ENCODE peak calls at places on chromosomes 1 and 21, in seven cellular contexts. K is H1, D is K562, Y is GM12892, E is SK-N-SH, X is HepG2, W is GM12878. I is an unnamed sample.

GRCh38 chr21:31282095-31282709 is 61.9 kb downstream of the TIAM1 start:
- DNase-seq in Y (no peak), E (no peak), D (peak), W (no peak), K (no peak), X (no peak), I (no peak)

GRCh38 chr1:14441302-14441741 is 157.2 kb upstream of the KAZN start:
- DNase-seq in W (no peak), E (no peak), D (no peak), X (no peak), K (no peak), Y (no peak), I (no peak)

GRCh38 chr21:34732388-34732821 is 63.6 kb downstream of the CLIC6 start:
- DNase-seq in W (no peak), X (no peak), Y (no peak), K (no peak), D (no peak), E (no peak), I (no peak)

GRCh38 chr1:43716559-43717281 is 9.4 kb downstream of the ST3GAL3 start:
- DNase-seq in X (no peak), E (no peak), W (no peak), Y (no peak), D (no peak), K (no peak), I (no peak)

GRCh38 chr21:41560701-41561158 is 52.8 kb upstream of the TMPRSS2 start:
- DNase-seq in K (no peak), X (no peak), D (no peak), W (no peak), Y (no peak), E (no peak), I (no peak)

GRCh38 chr1:9653783-9654517 is 2.4 kb downstream of the PIK3CD start:
- DNase-seq in E (no peak), Y (no peak), D (no peak), W (no peak), X (no peak), K (no peak), I (no peak)

GRCh38 chr21:28337319-28337718 is 655.4 kb downstream of the LTN1 start:
- DNase-seq in K (no peak), D (no peak), X (peak), Y (no peak), W (no peak), E (peak), I (no peak)

GRCh38 chr1:213123532-213123931 is 72.5 kb downstream of the RPS6KC1 start:
- DNase-seq in W (no peak), D (no peak), E (no peak), X (peak), K (no peak), Y (no peak), I (no peak)

GRCh38 chr1:101781437-101781836 is 215.3 kb downstream of the OLFM3 start:
- DNase-seq in D (no peak), Y (no peak), W (no peak), X (no peak), K (no peak), E (peak), I (no peak)

GRCh38 chr1:201906336-201906735 is 17.6 kb downstream of the SHISA4 start:
- DNase-seq in K (no peak), Y (no peak), E (no peak), X (no peak), W (no peak), D (no peak), I (no peak)

GRCh38 chr1:12112711-12113161 is 49.6 kb downstream of the TNFRSF8 start:
- DNase-seq in K (no peak), D (no peak), E (no peak), Y (no peak), W (no peak), X (no peak), I (no peak)

GRCh38 chr1:16967962-16968361 is 12.5 kb downstream of the MFAP2 start:
- DNase-seq in Y (no peak), X (no peak), K (no peak), D (no peak), W (no peak), E (no peak), I (no peak)

GRCh38 chr1:8381618-8382017 is 63.7 kb downstream of the SLC45A1 start:
- DNase-seq in K (no peak), X (no peak), W (no peak), E (no peak), Y (no peak), D (no peak), I (no peak)

GRCh38 chr1:83593073-83593472 is 405.9 kb downstream of the TTLL7 start:
- DNase-seq in Y (no peak), E (no peak), X (no peak), W (no peak), K (no peak), D (no peak), I (no peak)

GRCh38 chr1:231705860-231706553 is 79.4 kb downstream of the DISC1 start:
- DNase-seq in Y (no peak), E (no peak), W (no peak), K (no peak), X (no peak), D (no peak), I (no peak)

GRCh38 chr1:156796340-156797097 is 20.1 kb downstream of the SH2D2A start:
- DNase-seq in X (no peak), Y (no peak), E (peak), K (no peak), D (no peak), W (no peak), I (no peak)

GRCh38 chr1:35505911-35506798 is 51.0 kb downstream of the KIAA0319L start:
- DNase-seq in Y (no peak), X (no peak), E (peak), D (peak), K (no peak), W (peak), I (peak)
- TF ChIP-seq TAF1 in Y (no peak), X (no peak), E (no peak), D (no peak), K (no peak), W (no peak), I (no peak)

DNA sequence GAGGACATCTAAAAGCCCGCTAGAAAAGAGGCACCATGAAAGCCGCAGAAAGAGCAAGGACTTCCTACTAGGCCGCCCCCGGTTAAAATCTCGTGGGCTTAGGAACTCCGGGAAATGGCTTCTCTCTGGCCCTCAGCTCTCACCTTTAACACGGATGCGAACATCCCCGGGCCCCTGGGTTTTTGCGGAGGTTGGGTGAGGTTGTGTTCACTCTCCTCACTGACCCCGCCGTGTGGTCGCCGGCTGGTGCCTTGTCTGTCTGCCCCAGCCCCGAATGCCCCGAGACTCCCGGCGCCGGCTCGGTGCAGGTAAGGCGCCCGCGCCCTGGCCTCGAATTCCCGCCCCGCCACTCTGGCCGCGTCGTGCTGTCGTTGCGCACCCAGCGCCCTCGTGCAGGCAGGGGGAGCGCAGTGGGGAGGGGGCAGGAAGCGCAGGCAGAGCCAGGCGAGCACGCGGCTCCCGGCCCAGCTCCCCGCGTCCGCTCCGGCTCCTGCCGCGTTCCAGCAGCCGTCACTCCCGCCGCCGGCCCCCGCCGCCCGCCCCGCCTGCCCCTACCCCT is at the start of gene SHISAL2A:
- DNase-seq in X (no peak), E (peak), Y (peak), D (no peak), W (no peak), K (peak), I (peak)
- TF ChIP-seq TAF1 in X (no peak), E (no peak), Y (no peak), D (no peak), W (no peak), K (peak), I (no peak)

GRCh38 chr1:71561729-71562128 is 480.9 kb upstream of the ZRANB2 start:
- DNase-seq in E (no peak), K (no peak), W (no peak), D (no peak), X (no peak), Y (no peak), I (no peak)

GRCh38 chr1:71562298-71562697 is 481.5 kb upstream of the ZRANB2 start:
- DNase-seq in X (no peak), Y (no peak), D (no peak), E (no peak), W (no peak), K (no peak), I (no peak)

GRCh38 chr1:71566413-71566812 is 485.6 kb upstream of the ZRANB2 start:
- DNase-seq in K (no peak), E (no peak), W (no peak), Y (no peak), D (no peak), X (no peak), I (no peak)

GRCh38 chr1:71565831-71566230 is 485.0 kb upstream of the ZRANB2 start:
- DNase-seq in Y (no peak), D (no peak), E (no peak), X (no peak), K (no peak), W (no peak), I (no peak)

DNA sequence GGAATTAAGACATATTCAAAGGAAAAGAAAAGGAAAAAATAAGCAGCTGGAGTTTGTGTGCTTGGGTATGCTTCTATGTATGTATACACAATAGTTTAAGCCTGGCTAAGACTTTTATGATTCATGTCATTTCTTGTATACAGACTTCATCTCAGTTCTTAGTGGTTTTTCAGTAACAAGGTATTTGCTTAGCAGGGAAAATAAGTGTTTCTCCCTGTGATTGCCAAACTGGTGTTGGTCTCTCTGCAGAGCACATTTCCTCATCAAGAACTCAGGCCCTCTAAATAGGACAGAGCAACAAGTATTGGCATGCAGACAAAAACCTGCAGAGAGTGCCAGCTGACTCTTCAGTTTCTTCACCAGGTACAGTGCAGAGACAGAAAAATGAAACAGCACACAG is 484.4 kb upstream of the ZRANB2 start:
- DNase-seq in E (no peak), W (no peak), K (no peak), Y (no peak), X (no peak), D (no peak), I (no peak)
- TF ChIP-seq TAF1 in E (no peak), W (no peak), K (no peak), Y (no peak), X (no peak), D (no peak), I (no peak)

DNA sequence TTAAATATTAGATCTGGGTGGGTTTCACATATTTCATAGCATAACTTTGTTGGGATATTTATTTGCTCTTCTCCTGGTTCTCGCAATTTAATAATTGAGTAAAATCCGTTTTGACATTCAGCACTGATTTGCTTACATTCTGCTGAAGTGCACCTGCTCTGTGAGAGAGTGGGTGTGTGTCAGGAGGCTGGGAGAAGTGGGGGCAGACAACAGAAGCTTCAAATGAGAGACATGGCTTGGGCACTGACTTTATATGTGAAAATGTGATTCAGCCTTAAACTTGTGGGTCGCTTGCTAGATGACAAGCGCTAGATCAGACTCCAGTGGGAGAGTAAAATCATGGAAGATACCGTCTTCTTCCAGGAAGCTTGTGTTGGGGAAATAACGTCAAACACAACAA is 32.4 kb upstream of the KCNA2 start:
- DNase-seq in W (no peak), E (no peak), K (no peak), D (no peak), X (no peak), Y (no peak), I (no peak)
- TF ChIP-seq TAF1 in W (no peak), E (no peak), K (no peak), D (no peak), X (no peak), Y (no peak), I (no peak)

GRCh38 chr1:20725189-20726106 is 7.1 kb downstream of the SH2D5 start:
- DNase-seq in X (no peak), D (no peak), W (no peak), K (no peak), E (peak), Y (no peak), I (no peak)

GRCh38 chr1:20723159-20723536 is 5.3 kb upstream of the KIF17 start:
- DNase-seq in Y (no peak), K (no peak), X (no peak), D (no peak), E (no peak), W (no peak), I (no peak)

GRCh38 chr1:20724364-20725188 is 6.8 kb upstream of the KIF17 start:
- DNase-seq in K (no peak), X (no peak), D (no peak), E (peak), Y (no peak), W (no peak), I (no peak)

GRCh38 chr1:20721117-20722061 is 3.6 kb upstream of the KIF17 start:
- DNase-seq in D (no peak), W (no peak), K (no peak), E (peak), X (no peak), Y (no peak), I (no peak)

DNA sequence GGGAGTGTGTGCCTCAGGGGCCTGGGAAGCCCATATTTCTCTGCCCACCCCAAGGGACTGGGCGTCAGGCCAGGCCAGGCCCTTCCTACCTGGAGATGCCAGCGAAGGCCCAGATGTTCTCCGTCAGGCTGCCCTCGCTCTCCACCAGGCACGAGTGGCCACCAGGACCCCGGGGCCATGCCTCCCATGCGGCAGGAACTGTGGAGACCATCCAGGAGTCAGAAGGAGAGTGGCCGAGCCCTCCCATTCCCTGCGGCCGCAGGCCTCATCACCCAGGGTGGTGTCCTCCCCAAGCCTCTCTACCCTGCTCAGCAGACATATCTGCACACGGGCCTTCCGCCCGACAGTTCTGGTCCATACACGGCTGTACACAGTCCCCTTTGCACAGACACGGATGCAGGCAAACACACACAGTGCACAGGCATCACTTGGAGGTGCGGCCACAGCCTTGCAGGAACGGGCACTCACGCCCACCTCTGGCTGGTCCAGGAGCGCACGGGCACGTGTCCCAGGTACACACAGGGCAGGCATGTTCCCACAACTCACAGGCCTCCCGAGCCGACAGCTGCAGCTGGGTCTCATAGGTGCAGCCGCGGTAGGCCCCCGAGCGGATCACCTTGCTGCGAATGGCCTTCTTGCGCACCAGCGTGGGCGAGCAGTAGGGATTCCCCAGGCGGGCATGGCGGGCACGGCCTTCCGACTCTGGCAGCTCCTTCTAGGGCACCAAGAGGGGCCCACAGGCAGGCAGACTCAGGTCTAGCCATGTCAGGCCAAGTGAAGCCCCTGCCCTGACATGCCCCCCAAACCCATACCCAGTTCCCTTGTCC is 5.9 kb upstream of the KIF17 start:
- DNase-seq in X (no peak), D (no peak), Y (no peak), E (peak), K (no peak), W (no peak), I (no peak)
- TF ChIP-seq TAF1 in X (no peak), D (no peak), Y (no peak), E (no peak), K (no peak), W (no peak), I (no peak)

DNA sequence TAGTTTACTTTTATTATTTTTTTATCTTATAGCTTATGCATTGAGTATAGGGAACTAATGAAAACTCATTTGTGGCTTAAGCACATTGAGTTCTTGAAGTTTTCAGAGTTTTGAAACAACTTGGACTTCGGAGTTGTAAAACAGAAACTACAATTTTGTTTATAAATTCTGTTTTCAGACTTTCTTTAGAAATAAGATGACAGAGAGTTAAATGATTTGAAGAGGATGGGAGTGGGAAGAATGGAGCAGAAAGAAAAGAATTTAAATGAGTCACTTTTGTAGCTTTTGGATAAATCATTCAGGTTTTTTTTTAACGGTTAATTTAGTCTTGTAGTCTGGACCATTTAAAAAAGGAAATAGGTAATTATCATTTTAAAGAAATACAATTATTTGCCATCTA is 32.3 kb downstream of the INKA2 start:
- DNase-seq in X (no peak), E (no peak), K (no peak), W (no peak), Y (no peak), D (no peak), I (no peak)
- TF ChIP-seq TAF1 in X (no peak), E (no peak), K (no peak), W (no peak), Y (no peak), D (no peak), I (no peak)

DNA sequence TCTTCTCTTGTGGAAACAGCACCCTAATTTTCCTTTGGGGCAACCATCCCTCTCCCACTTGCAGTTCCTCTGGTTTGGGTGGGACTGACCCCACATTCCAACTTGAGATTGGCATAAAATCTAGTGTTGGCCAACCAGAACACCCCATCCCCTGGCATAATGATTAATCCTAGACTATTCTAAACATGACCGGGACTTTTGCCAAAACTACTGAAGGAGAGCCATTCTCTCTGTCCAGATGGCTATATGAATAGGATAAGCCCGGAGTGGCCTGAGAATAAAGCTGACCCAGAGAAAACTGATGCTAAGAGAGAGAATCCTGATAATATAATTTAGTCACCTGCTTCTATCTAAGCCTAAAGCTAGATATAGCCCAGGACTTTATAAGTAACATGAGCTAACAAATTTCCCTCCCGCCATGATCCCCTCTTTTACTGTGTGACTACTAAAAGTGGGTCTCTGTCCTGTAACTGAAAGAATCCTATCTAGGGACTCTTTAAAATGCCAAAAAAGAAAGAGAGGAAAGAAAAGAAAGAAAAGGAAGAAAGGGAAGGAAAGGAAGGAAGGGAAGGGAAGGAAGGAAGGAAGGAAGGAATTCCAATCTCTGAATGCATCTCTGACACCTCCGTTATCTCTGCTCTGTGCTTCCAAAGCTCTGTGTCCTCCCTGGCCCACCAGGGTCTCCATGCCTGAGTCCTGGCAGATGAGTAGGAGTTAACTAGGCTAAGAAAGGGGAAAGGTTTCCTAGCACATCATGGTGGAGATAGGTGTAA is 28.0 kb upstream of the NRDC start:
- DNase-seq in D (no peak), W (no peak), K (no peak), X (no peak), E (peak), Y (no peak), I (no peak)
- TF ChIP-seq TAF1 in D (no peak), W (no peak), K (no peak), X (no peak), E (no peak), Y (no peak), I (no peak)